ENCODE peak calls at places on chromosomes 6 and 20, in five cellular contexts. One of them, this sample, is unnamed.

GRCh38 chr6:15841937-15842698 is 179.3 kb upstream of the DTNBP1 start:
- DNase-seq in heart left ventricle: peak
- DNase-seq in suprapubic skin: no peak
- DNase-seq in anterior cingulate cortex: no peak
- DNase-seq in NT2/D1: no peak
- DNase-seq in this sample: no peak

GRCh38 chr6:17042422-17043147 is 59.3 kb upstream of the STMND1 start:
- DNase-seq in heart left ventricle: peak
- DNase-seq in suprapubic skin: no peak
- DNase-seq in anterior cingulate cortex: peak
- DNase-seq in NT2/D1: peak
- DNase-seq in this sample: peak

GRCh38 chr6:84224251-84224650 is 3.2 kb downstream of the CEP162 start:
- DNase-seq in heart left ventricle: no peak
- DNase-seq in suprapubic skin: no peak
- DNase-seq in anterior cingulate cortex: no peak
- DNase-seq in NT2/D1: no peak
- DNase-seq in this sample: no peak

GRCh38 chr20:19956976-19957375 is 60.2 kb upstream of the NAA20 start:
- DNase-seq in heart left ventricle: no peak
- DNase-seq in suprapubic skin: no peak
- DNase-seq in anterior cingulate cortex: no peak
- DNase-seq in NT2/D1: no peak
- DNase-seq in this sample: no peak

GRCh38 chr6:71510057-71510713 is 221.6 kb downstream of the OGFRL1 start:
- DNase-seq in heart left ventricle: peak
- DNase-seq in suprapubic skin: peak
- DNase-seq in anterior cingulate cortex: no peak
- DNase-seq in NT2/D1: peak
- DNase-seq in this sample: no peak

GRCh38 chr6:23282243-23283021 is 713.1 kb downstream of the HDGFL1 start:
- DNase-seq in heart left ventricle: no peak
- DNase-seq in suprapubic skin: no peak
- DNase-seq in anterior cingulate cortex: no peak
- DNase-seq in NT2/D1: no peak
- DNase-seq in this sample: no peak

GRCh38 chr20:32582659-32583580 is 2.2 kb downstream of the NOL4L start:
- DNase-seq in heart left ventricle: peak
- DNase-seq in suprapubic skin: no peak
- DNase-seq in anterior cingulate cortex: peak
- DNase-seq in NT2/D1: no peak
- DNase-seq in this sample: peak

GRCh38 chr6:88359530-88360202 is 193.5 kb upstream of the CNR1 start:
- DNase-seq in heart left ventricle: no peak
- DNase-seq in suprapubic skin: no peak
- DNase-seq in anterior cingulate cortex: no peak
- DNase-seq in NT2/D1: no peak
- DNase-seq in this sample: peak

GRCh38 chr6:28282923-28283322 is 1.6 kb downstream of the PGBD1 start:
- DNase-seq in heart left ventricle: no peak
- DNase-seq in suprapubic skin: no peak
- DNase-seq in anterior cingulate cortex: no peak
- DNase-seq in NT2/D1: no peak
- DNase-seq in this sample: peak

GRCh38 chr6:82959385-82959941 is 106.2 kb downstream of the UBE3D start:
- DNase-seq in heart left ventricle: no peak
- DNase-seq in suprapubic skin: no peak
- DNase-seq in anterior cingulate cortex: no peak
- DNase-seq in NT2/D1: peak
- DNase-seq in this sample: no peak

GRCh38 chr6:144581807-144582537 is 296.8 kb downstream of the UTRN start:
- DNase-seq in heart left ventricle: no peak
- DNase-seq in suprapubic skin: no peak
- DNase-seq in anterior cingulate cortex: no peak
- DNase-seq in NT2/D1: no peak
- DNase-seq in this sample: peak

GRCh38 chr6:112036088-112036637 is 17.7 kb upstream of the CCN6 start:
- DNase-seq in heart left ventricle: no peak
- DNase-seq in suprapubic skin: no peak
- DNase-seq in anterior cingulate cortex: no peak
- DNase-seq in NT2/D1: no peak
- DNase-seq in this sample: no peak

GRCh38 chr6:100300221-100300736 is 164.4 kb downstream of the SIM1 start:
- DNase-seq in heart left ventricle: no peak
- DNase-seq in suprapubic skin: no peak
- DNase-seq in anterior cingulate cortex: no peak
- DNase-seq in NT2/D1: no peak
- DNase-seq in this sample: no peak

GRCh38 chr6:113644861-113645575 is 212.1 kb upstream of the MARCKS start:
- DNase-seq in heart left ventricle: no peak
- DNase-seq in suprapubic skin: no peak
- DNase-seq in anterior cingulate cortex: no peak
- DNase-seq in NT2/D1: no peak
- DNase-seq in this sample: no peak

GRCh38 chr6:128275030-128275429 is 245.4 kb downstream of the PTPRK start:
- DNase-seq in heart left ventricle: no peak
- DNase-seq in suprapubic skin: no peak
- DNase-seq in anterior cingulate cortex: no peak
- DNase-seq in NT2/D1: no peak
- DNase-seq in this sample: no peak

GRCh38 chr6:14542670-14543366 is 425.2 kb downstream of the CD83 start:
- DNase-seq in heart left ventricle: no peak
- DNase-seq in suprapubic skin: no peak
- DNase-seq in anterior cingulate cortex: no peak
- DNase-seq in NT2/D1: no peak
- DNase-seq in this sample: no peak

GRCh38 chr6:128919412-128919811 is 36.5 kb downstream of the LAMA2 start:
- DNase-seq in heart left ventricle: no peak
- DNase-seq in suprapubic skin: no peak
- DNase-seq in anterior cingulate cortex: no peak
- DNase-seq in NT2/D1: no peak
- DNase-seq in this sample: no peak

GRCh38 chr20:52500150-52500549 is 308.6 kb upstream of the ZFP64 start:
- DNase-seq in heart left ventricle: no peak
- DNase-seq in suprapubic skin: no peak
- DNase-seq in anterior cingulate cortex: no peak
- DNase-seq in NT2/D1: no peak
- DNase-seq in this sample: peak

GRCh38 chr20:13231031-13231752 is 10.1 kb downstream of the ISM1 start:
- DNase-seq in heart left ventricle: no peak
- DNase-seq in suprapubic skin: no peak
- DNase-seq in anterior cingulate cortex: no peak
- DNase-seq in NT2/D1: no peak
- DNase-seq in this sample: no peak

GRCh38 chr6:91142154-91142553 is 555.3 kb upstream of the MAP3K7 start:
- DNase-seq in heart left ventricle: no peak
- DNase-seq in suprapubic skin: no peak
- DNase-seq in anterior cingulate cortex: no peak
- DNase-seq in NT2/D1: no peak
- DNase-seq in this sample: no peak

GRCh38 chr6:91132461-91132860 is 545.6 kb upstream of the MAP3K7 start:
- DNase-seq in heart left ventricle: no peak
- DNase-seq in suprapubic skin: no peak
- DNase-seq in anterior cingulate cortex: no peak
- DNase-seq in NT2/D1: no peak
- DNase-seq in this sample: no peak

GRCh38 chr6:43242908-43243648 is at the start of gene TTBK1:
- DNase-seq in heart left ventricle: no peak
- DNase-seq in suprapubic skin: no peak
- DNase-seq in anterior cingulate cortex: peak
- DNase-seq in NT2/D1: no peak
- DNase-seq in this sample: peak

GRCh38 chr6:11711994-11712698 is 66.5 kb downstream of the ADTRP start:
- DNase-seq in heart left ventricle: no peak
- DNase-seq in suprapubic skin: no peak
- DNase-seq in anterior cingulate cortex: no peak
- DNase-seq in NT2/D1: no peak
- DNase-seq in this sample: no peak

GRCh38 chr6:39003072-39003471 is 45.5 kb upstream of the GLP1R start:
- DNase-seq in heart left ventricle: no peak
- DNase-seq in suprapubic skin: no peak
- DNase-seq in anterior cingulate cortex: no peak
- DNase-seq in NT2/D1: no peak
- DNase-seq in this sample: peak

GRCh38 chr6:85479221-85479620 is 29.3 kb downstream of the NT5E start:
- DNase-seq in heart left ventricle: no peak
- DNase-seq in suprapubic skin: no peak
- DNase-seq in anterior cingulate cortex: no peak
- DNase-seq in NT2/D1: no peak
- DNase-seq in this sample: no peak

GRCh38 chr20:62999580-62999979 is 7.2 kb downstream of the BHLHE23 start:
- DNase-seq in heart left ventricle: no peak
- DNase-seq in suprapubic skin: no peak
- DNase-seq in anterior cingulate cortex: no peak
- DNase-seq in NT2/D1: no peak
- DNase-seq in this sample: no peak

GRCh38 chr6:39203804-39204495 is 25.3 kb downstream of the KCNK5 start:
- DNase-seq in heart left ventricle: no peak
- DNase-seq in suprapubic skin: no peak
- DNase-seq in anterior cingulate cortex: no peak
- DNase-seq in NT2/D1: no peak
- DNase-seq in this sample: peak

GRCh38 chr6:3575166-3575565 is 118.3 kb upstream of the SLC22A23 start:
- DNase-seq in heart left ventricle: no peak
- DNase-seq in suprapubic skin: no peak
- DNase-seq in anterior cingulate cortex: no peak
- DNase-seq in NT2/D1: no peak
- DNase-seq in this sample: no peak

GRCh38 chr6:79672631-79673065 is 41.5 kb downstream of the SH3BGRL2 start:
- DNase-seq in heart left ventricle: no peak
- DNase-seq in suprapubic skin: no peak
- DNase-seq in anterior cingulate cortex: no peak
- DNase-seq in NT2/D1: peak
- DNase-seq in this sample: no peak

GRCh38 chr6:41021832-41022231 is 17.2 kb downstream of the UNC5CL start:
- DNase-seq in heart left ventricle: no peak
- DNase-seq in suprapubic skin: no peak
- DNase-seq in anterior cingulate cortex: peak
- DNase-seq in NT2/D1: no peak
- DNase-seq in this sample: no peak

GRCh38 chr20:47691632-47692031 is 93.6 kb downstream of the SULF2 start:
- DNase-seq in heart left ventricle: no peak
- DNase-seq in suprapubic skin: no peak
- DNase-seq in anterior cingulate cortex: no peak
- DNase-seq in NT2/D1: no peak
- DNase-seq in this sample: no peak

GRCh38 chr6:137102851-137103492 is 58.2 kb upstream of the IL20RA start:
- DNase-seq in heart left ventricle: no peak
- DNase-seq in suprapubic skin: no peak
- DNase-seq in anterior cingulate cortex: no peak
- DNase-seq in NT2/D1: no peak
- DNase-seq in this sample: no peak

GRCh38 chr6:25138024-25138696 is 141.0 kb upstream of the CARMIL1 start:
- DNase-seq in heart left ventricle: peak
- DNase-seq in suprapubic skin: no peak
- DNase-seq in anterior cingulate cortex: peak
- DNase-seq in NT2/D1: no peak
- DNase-seq in this sample: no peak

GRCh38 chr6:6843057-6843627 is 254.6 kb downstream of the LY86 start:
- DNase-seq in heart left ventricle: no peak
- DNase-seq in suprapubic skin: no peak
- DNase-seq in anterior cingulate cortex: no peak
- DNase-seq in NT2/D1: no peak
- DNase-seq in this sample: no peak

GRCh38 chr20:14334306-14334930 is 3.0 kb downstream of the FLRT3 start:
- DNase-seq in heart left ventricle: no peak
- DNase-seq in suprapubic skin: no peak
- DNase-seq in anterior cingulate cortex: peak
- DNase-seq in NT2/D1: peak
- DNase-seq in this sample: no peak

GRCh38 chr6:13638626-13639025 is 23.5 kb downstream of the NOL7 start:
- DNase-seq in heart left ventricle: no peak
- DNase-seq in suprapubic skin: no peak
- DNase-seq in anterior cingulate cortex: no peak
- DNase-seq in NT2/D1: no peak
- DNase-seq in this sample: no peak

GRCh38 chr6:38603492-38603891 is 36.2 kb downstream of the BTBD9 start:
- DNase-seq in heart left ventricle: no peak
- DNase-seq in suprapubic skin: no peak
- DNase-seq in anterior cingulate cortex: no peak
- DNase-seq in NT2/D1: no peak
- DNase-seq in this sample: no peak

GRCh38 chr6:20680697-20681165 is 146.5 kb downstream of the CDKAL1 start:
- DNase-seq in heart left ventricle: no peak
- DNase-seq in suprapubic skin: no peak
- DNase-seq in anterior cingulate cortex: no peak
- DNase-seq in NT2/D1: no peak
- DNase-seq in this sample: no peak